ENCODE peak calls at places on chromosomes 11 and 22, in eight cellular contexts. X is brain microvascular endothelial cell, T is tibial nerve, N is astrocyte, V is GM23248, O is heart right ventricle, E is aorta, U is substantia nigra. A is an unnamed sample.
A peak's percentile ranks its signal among the peaks of the same experiment; 100 is the strongest.

GRCh38 chr11:17280494-17281127 is 4.1 kb downstream of the NUCB2 start:
- DNase-seq in X (no peak), V (no peak), U (no peak), O (no peak), E (no peak), N (no peak), T (no peak), A (no peak)

GRCh38 chr11:118216621-118217526 is 7.9 kb downstream of the JAML start:
- DNase-seq in E (no peak), O (no peak), N (no peak), U (no peak), X (no peak), T (no peak), V (no peak), A (no peak)

GRCh38 chr11:2298795-2299747 is 2.6 kb downstream of the C11orf21 start:
- DNase-seq in T (peak; percentile 4), X (no peak), U (no peak), V (no peak), E (no peak), N (no peak), O (no peak), A (no peak)

GRCh38 chr11:44658451-44658850 is 68.3 kb upstream of the TSPAN18 start:
- DNase-seq in T (no peak), E (no peak), O (no peak), U (no peak), X (peak; percentile 25), V (peak; percentile 7), N (no peak), A (no peak)

GRCh38 chr22:44256860-44257560 is 55.7 kb downstream of the SHISAL1 start:
- DNase-seq in V (no peak), O (no peak), N (no peak), E (no peak), X (no peak), U (no peak), T (no peak), A (no peak)

GRCh38 chr11:71913716-71914115 is 14.7 kb downstream of the XNDC1N start:
- DNase-seq in N (peak; percentile 27), O (no peak), E (no peak), X (no peak), V (peak; percentile 34), U (no peak), T (no peak), A (no peak)

GRCh38 chr11:44899959-44900358 is 50.7 kb downstream of the TP53I11 start:
- DNase-seq in N (peak; percentile 72), U (no peak), T (no peak), O (no peak), V (peak; percentile 57), X (peak; percentile 76), E (no peak), A (no peak)

GRCh38 chr22:19407649-19408606 is 23.6 kb downstream of the HIRA start:
- DNase-seq in X (no peak), E (no peak), V (peak; percentile 9), O (peak; percentile 30), U (no peak), T (no peak), N (no peak), A (no peak)

GRCh38 chr11:65814960-65815565 is 18.7 kb upstream of the SNX32 start:
- DNase-seq in N (no peak), T (no peak), O (no peak), X (no peak), E (no peak), U (no peak), V (no peak), A (no peak)

GRCh38 chr11:130206141-130206540 is 46.6 kb downstream of the ST14 start:
- DNase-seq in O (no peak), E (no peak), N (no peak), V (no peak), U (no peak), X (no peak), T (no peak), A (no peak)

GRCh38 chr22:33715626-33716025 is 204.7 kb downstream of the LARGE1 start:
- DNase-seq in E (no peak), V (no peak), X (no peak), T (no peak), N (no peak), U (no peak), O (no peak), A (no peak)

GRCh38 chr11:83195176-83195531 is 1.6 kb downstream of the ANKRD42 start:
- DNase-seq in E (no peak), O (no peak), T (no peak), U (no peak), V (peak; percentile 34), X (no peak), N (no peak), A (no peak)

GRCh38 chr22:17783317-17783716 is 9.0 kb upstream of the BID start:
- DNase-seq in E (no peak), U (no peak), N (no peak), O (no peak), X (no peak), V (no peak), T (no peak), A (no peak)

GRCh38 chr11:68263444-68264035 is 8.2 kb downstream of the C11orf24 start:
- DNase-seq in O (no peak), X (no peak), E (no peak), N (no peak), U (no peak), V (no peak), T (no peak), A (no peak)

GRCh38 chr11:32658639-32659406 is 75.2 kb downstream of the EIF3M start:
- DNase-seq in U (no peak), N (peak; percentile 40), T (no peak), O (no peak), V (peak; percentile 65), E (no peak), X (no peak), A (no peak)

GRCh38 chr11:69642549-69642912 is 1.6 kb downstream of the CCND1 start:
- DNase-seq in E (no peak), O (peak; percentile 55), T (no peak), V (peak; percentile 59), U (no peak), N (no peak), X (no peak), A (no peak)

DNA sequence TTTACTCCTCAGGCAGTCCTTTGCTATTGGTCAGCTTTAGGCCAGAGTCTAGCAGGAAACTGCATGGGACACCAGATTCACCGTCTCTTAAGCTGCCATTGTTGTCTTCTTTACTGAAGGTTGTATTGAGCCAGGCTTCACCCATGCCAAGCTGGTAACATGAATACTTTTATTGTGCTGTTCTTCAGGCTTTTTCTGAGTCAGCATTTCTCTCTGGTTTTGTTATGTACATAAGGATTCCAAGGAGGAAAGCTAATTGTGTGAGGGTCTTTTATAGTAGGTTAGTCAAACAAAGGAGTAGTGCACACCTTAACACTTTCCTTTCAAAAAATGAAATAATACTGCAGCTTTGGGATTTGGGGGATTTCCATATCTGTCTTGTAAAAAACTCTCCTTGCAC is 252.8 kb downstream of the JRKL start:
- DNase-seq in V (no peak), N (no peak), T (no peak), X (no peak), O (no peak), U (no peak), E (no peak), A (no peak)
- H3K27ac ChIP-seq in V (no peak overlapping the region), N (no peak overlapping the region), T (no peak overlapping the region), X (no peak overlapping the region), O (no peak overlapping the region), U (no peak overlapping the region), E (no peak overlapping the region), A (no peak overlapping the region)

GRCh38 chr11:94297967-94298576 is 6.3 kb upstream of the IZUMO1R start:
- DNase-seq in T (no peak), N (no peak), U (no peak), V (peak; percentile 12), X (no peak), E (no peak), O (no peak), A (no peak)

GRCh38 chr11:94295534-94295933 is 8.8 kb upstream of the IZUMO1R start:
- DNase-seq in T (no peak), V (peak; percentile 7), U (no peak), O (no peak), N (peak; percentile 11), X (no peak), E (no peak), A (no peak)
- H3K27ac ChIP-seq in T (no peak overlapping the region), V (no peak overlapping the region), U (no peak overlapping the region), O (no peak overlapping the region), N (no peak overlapping the region), X (no peak overlapping the region), E (no peak overlapping the region), A (no peak overlapping the region)

GRCh38 chr22:28175730-28176492 is 256.9 kb upstream of the PITPNB start:
- DNase-seq in V (no peak), E (no peak), X (no peak), O (no peak), T (no peak), U (no peak), N (no peak), A (no peak)

GRCh38 chr22:28171135-28171534 is 252.1 kb upstream of the PITPNB start:
- DNase-seq in O (no peak), X (no peak), V (no peak), E (no peak), N (peak; percentile 41), T (peak; percentile 15), U (no peak), A (no peak)

GRCh38 chr22:28174509-28174908 is 255.5 kb upstream of the PITPNB start:
- DNase-seq in E (no peak), O (no peak), X (no peak), N (no peak), T (no peak), V (no peak), U (no peak), A (no peak)

GRCh38 chr22:28171713-28172112 is 252.7 kb upstream of the PITPNB start:
- DNase-seq in O (no peak), N (no peak), V (no peak), E (no peak), T (no peak), U (no peak), X (no peak), A (no peak)

GRCh38 chr22:28172948-28173360 is 253.9 kb upstream of the PITPNB start:
- DNase-seq in V (peak; percentile 27), X (no peak), E (no peak), O (no peak), U (no peak), N (no peak), T (no peak), A (no peak)
- H3K27ac ChIP-seq in V (no peak overlapping the region), X (no peak overlapping the region), E (no peak overlapping the region), O (no peak overlapping the region), U (no peak overlapping the region), N (no peak overlapping the region), T (no peak overlapping the region), A (no peak overlapping the region)

DNA sequence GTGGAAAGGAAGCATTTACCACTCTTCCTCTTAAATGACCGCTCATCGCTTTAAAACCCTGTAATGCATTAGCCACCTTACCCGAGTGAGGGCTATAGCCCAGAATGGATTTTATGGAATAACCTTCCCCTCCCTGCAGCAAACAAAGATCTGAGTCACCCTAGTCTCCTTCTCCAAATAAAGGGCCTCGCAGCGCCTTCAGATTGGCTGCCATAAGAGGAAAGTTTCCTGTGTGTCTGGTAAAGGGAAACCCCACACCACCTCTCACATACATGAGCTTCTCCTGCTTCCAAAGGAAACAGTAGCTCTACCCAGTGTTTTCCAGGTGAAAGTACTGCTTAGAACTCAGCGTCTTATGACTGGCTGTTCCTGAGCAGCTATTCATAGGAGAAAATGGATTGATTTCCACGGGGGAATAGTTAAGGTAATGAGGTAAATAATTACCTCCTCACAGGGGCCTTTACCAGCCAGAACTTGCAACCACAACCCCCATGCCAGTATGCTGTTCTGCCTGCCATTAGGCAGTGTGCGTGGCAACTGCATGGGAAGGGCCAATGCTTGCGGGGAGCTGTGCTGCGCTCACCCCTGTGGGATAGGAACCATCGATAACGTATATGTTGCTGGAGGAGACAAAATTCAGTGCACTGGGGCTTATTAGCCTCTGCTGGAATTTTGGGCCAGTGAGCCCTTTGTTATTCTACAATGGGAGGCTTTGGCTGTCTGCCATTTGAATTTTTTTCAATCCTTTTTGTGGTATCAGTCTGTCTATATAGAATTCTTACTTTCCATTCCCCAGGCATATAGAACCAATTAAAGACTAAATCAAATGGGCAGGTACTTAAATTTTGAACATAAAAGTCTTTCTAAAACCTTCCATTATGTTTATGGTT is 47.5 kb downstream of the PPP2R1B start:
- DNase-seq in N (peak; percentile 86), U (no peak), O (no peak), X (peak; percentile 66), E (no peak), T (no peak), V (peak; percentile 51), A (no peak)
- H3K27ac ChIP-seq in N (peak overlapping the region; percentile 66), U (peak overlapping the region; percentile 5), O (peak overlapping the region; percentile 24), X (peak overlapping the region; percentile 57), E (no peak overlapping the region), T (peak overlapping the region; percentile 60), V (no peak overlapping the region), A (peak overlapping the region; percentile 65)